ENCODE peak calls at places on chromosomes 5 and 9, in ten cellular contexts. One of them, this sample, is unnamed.

GRCh38 chr9:86734762-86735161 is 212.5 kb downstream of the GAS1 start:
- DNase-seq in A172: peak; percentile 95
- DNase-seq in GM10248: no peak
- DNase-seq in NCI-H1092: no peak
- DNase-seq in stomach: no peak
- DNase-seq in amniotic stem cell: no peak
- DNase-seq in retina: no peak
- DNase-seq in tibial nerve: no peak
- DNase-seq in stimulated activated effector memory CD8-positive, alpha-beta T cell treated with anti-CD3 and anti-CD28 coated beads, Interleukin-12 subunit alpha, Interleukin-12 subunit beta, amount 100 ng/mL, for 72 hours: no peak
- DNase-seq in GM23248: peak; percentile 82
- DNase-seq in this sample: peak; percentile 82

GRCh38 chr5:139696894-139697658 is 48.9 kb downstream of the CXXC5 start:
- DNase-seq in A172: peak; percentile 93
- DNase-seq in GM10248: peak; percentile 61
- DNase-seq in NCI-H1092: no peak
- DNase-seq in stomach: peak; percentile 63
- DNase-seq in amniotic stem cell: peak; percentile 80
- DNase-seq in retina: peak; percentile 86
- DNase-seq in tibial nerve: peak; percentile 66
- DNase-seq in stimulated activated effector memory CD8-positive, alpha-beta T cell treated with anti-CD3 and anti-CD28 coated beads, Interleukin-12 subunit alpha, Interleukin-12 subunit beta, amount 100 ng/mL, for 72 hours: no peak
- DNase-seq in GM23248: peak; percentile 93
- DNase-seq in this sample: peak; percentile 97

GRCh38 chr5:145568581-145568980 is 266.6 kb downstream of the PRELID2 start:
- DNase-seq in A172: peak; percentile 11
- DNase-seq in GM10248: no peak
- DNase-seq in NCI-H1092: no peak
- DNase-seq in stomach: no peak
- DNase-seq in amniotic stem cell: no peak
- DNase-seq in retina: no peak
- DNase-seq in tibial nerve: no peak
- DNase-seq in stimulated activated effector memory CD8-positive, alpha-beta T cell treated with anti-CD3 and anti-CD28 coated beads, Interleukin-12 subunit alpha, Interleukin-12 subunit beta, amount 100 ng/mL, for 72 hours: no peak
- DNase-seq in GM23248: peak; percentile 18
- DNase-seq in this sample: peak; percentile 50

GRCh38 chr9:68825755-68826500 is 120.9 kb downstream of the PIP5K1B start:
- DNase-seq in A172: no peak
- DNase-seq in GM10248: no peak
- DNase-seq in NCI-H1092: no peak
- DNase-seq in stomach: peak; percentile 72
- DNase-seq in amniotic stem cell: no peak
- DNase-seq in retina: no peak
- DNase-seq in tibial nerve: no peak
- DNase-seq in stimulated activated effector memory CD8-positive, alpha-beta T cell treated with anti-CD3 and anti-CD28 coated beads, Interleukin-12 subunit alpha, Interleukin-12 subunit beta, amount 100 ng/mL, for 72 hours: no peak
- DNase-seq in GM23248: no peak
- DNase-seq in this sample: no peak

GRCh38 chr5:88883566-88884434 is 816 bp upstream of the MEF2C start:
- DNase-seq in A172: peak; percentile 58
- DNase-seq in GM10248: peak; percentile 58
- DNase-seq in NCI-H1092: peak; percentile 33
- DNase-seq in stomach: peak; percentile 34
- DNase-seq in amniotic stem cell: peak; percentile 78
- DNase-seq in retina: peak; percentile 84
- DNase-seq in tibial nerve: peak; percentile 67
- DNase-seq in stimulated activated effector memory CD8-positive, alpha-beta T cell treated with anti-CD3 and anti-CD28 coated beads, Interleukin-12 subunit alpha, Interleukin-12 subunit beta, amount 100 ng/mL, for 72 hours: no peak
- DNase-seq in GM23248: peak; percentile 90
- DNase-seq in this sample: peak; percentile 72

GRCh38 chr9:122396622-122397148 is 25.9 kb downstream of the PTGS1 start:
- DNase-seq in A172: no peak
- DNase-seq in GM10248: no peak
- DNase-seq in NCI-H1092: no peak
- DNase-seq in stomach: no peak
- DNase-seq in amniotic stem cell: no peak
- DNase-seq in retina: no peak
- DNase-seq in tibial nerve: no peak
- DNase-seq in stimulated activated effector memory CD8-positive, alpha-beta T cell treated with anti-CD3 and anti-CD28 coated beads, Interleukin-12 subunit alpha, Interleukin-12 subunit beta, amount 100 ng/mL, for 72 hours: no peak
- DNase-seq in GM23248: no peak
- DNase-seq in this sample: no peak

GRCh38 chr5:139677404-139678282 is 29.5 kb downstream of the CXXC5 start:
- DNase-seq in A172: no peak
- DNase-seq in GM10248: no peak
- DNase-seq in NCI-H1092: peak; percentile 32
- DNase-seq in stomach: peak; percentile 72
- DNase-seq in amniotic stem cell: no peak
- DNase-seq in retina: peak; percentile 88
- DNase-seq in tibial nerve: no peak
- DNase-seq in stimulated activated effector memory CD8-positive, alpha-beta T cell treated with anti-CD3 and anti-CD28 coated beads, Interleukin-12 subunit alpha, Interleukin-12 subunit beta, amount 100 ng/mL, for 72 hours: no peak
- DNase-seq in GM23248: no peak
- DNase-seq in this sample: no peak

GRCh38 chr9:20853866-20854265 is 169.8 kb downstream of the FOCAD start:
- DNase-seq in A172: no peak
- DNase-seq in GM10248: no peak
- DNase-seq in NCI-H1092: no peak
- DNase-seq in stomach: no peak
- DNase-seq in amniotic stem cell: no peak
- DNase-seq in retina: no peak
- DNase-seq in tibial nerve: no peak
- DNase-seq in stimulated activated effector memory CD8-positive, alpha-beta T cell treated with anti-CD3 and anti-CD28 coated beads, Interleukin-12 subunit alpha, Interleukin-12 subunit beta, amount 100 ng/mL, for 72 hours: no peak
- DNase-seq in GM23248: no peak
- DNase-seq in this sample: no peak

GRCh38 chr5:169763437-169764301 is 126.6 kb downstream of the DOCK2 start:
- DNase-seq in A172: no peak
- DNase-seq in GM10248: peak; percentile 40
- DNase-seq in NCI-H1092: no peak
- DNase-seq in stomach: no peak
- DNase-seq in amniotic stem cell: no peak
- DNase-seq in retina: peak; percentile 65
- DNase-seq in tibial nerve: no peak
- DNase-seq in stimulated activated effector memory CD8-positive, alpha-beta T cell treated with anti-CD3 and anti-CD28 coated beads, Interleukin-12 subunit alpha, Interleukin-12 subunit beta, amount 100 ng/mL, for 72 hours: no peak
- DNase-seq in GM23248: peak; percentile 44
- DNase-seq in this sample: peak; percentile 62

GRCh38 chr5:112693301-112693700 is 44.4 kb upstream of the APC start:
- DNase-seq in A172: no peak
- DNase-seq in GM10248: no peak
- DNase-seq in NCI-H1092: no peak
- DNase-seq in stomach: no peak
- DNase-seq in amniotic stem cell: no peak
- DNase-seq in retina: no peak
- DNase-seq in tibial nerve: no peak
- DNase-seq in stimulated activated effector memory CD8-positive, alpha-beta T cell treated with anti-CD3 and anti-CD28 coated beads, Interleukin-12 subunit alpha, Interleukin-12 subunit beta, amount 100 ng/mL, for 72 hours: no peak
- DNase-seq in GM23248: no peak
- DNase-seq in this sample: no peak